ENCODE peak calls at places on chromosomes 11 and 22, in five cellular contexts. W is T-helper 22 cell, J is WTC11, V is RWPE1, Y is T-helper 9 cell. H is an unnamed sample.

GRCh38 chr11:12842933-12843636 is 166.0 kb upstream of the RASSF10 start:
- DNase-seq in J (no peak), V (peak; percentile 24), Y (no peak), W (no peak), H (no peak)

GRCh38 chr22:17137861-17138425 is 16.8 kb upstream of the TMEM121B start:
- DNase-seq in J (no peak), W (no peak), Y (no peak), V (no peak), H (no peak)

GRCh38 chr11:76653674-76654309 is 16.8 kb downstream of the LRRC32 start:
- DNase-seq in V (no peak), W (no peak), Y (no peak), J (peak; percentile 4), H (peak; percentile 66)

GRCh38 chr22:48423481-48423901 is 1404.2 kb downstream of the BRD1 start:
- DNase-seq in W (no peak), Y (no peak), J (no peak), V (no peak), H (peak; percentile 5)

GRCh38 chr11:33002143-33002542 is 13.5 kb upstream of the DEPDC7 start:
- DNase-seq in J (no peak), V (no peak), W (no peak), Y (no peak), H (no peak)

GRCh38 chr22:27105142-27106025 is 448.0 kb downstream of the MIAT start:
- DNase-seq in Y (no peak), J (no peak), V (no peak), W (no peak), H (peak; percentile 84)

GRCh38 chr11:93689166-93689734 is 27.8 kb downstream of the CEP295 start:
- DNase-seq in V (no peak), J (no peak), W (no peak), Y (no peak), H (no peak)

GRCh38 chr11:65560555-65561418 is 2.6 kb upstream of the LTBP3 start:
- DNase-seq in V (no peak), Y (no peak), W (no peak), J (peak; percentile 77), H (peak; percentile 82)

GRCh38 chr11:64208086-64208795 is 1.7 kb downstream of the FERMT3 start:
- DNase-seq in V (no peak), Y (no peak), W (no peak), J (no peak), H (no peak)

GRCh38 chr22:20581503-20582170 is 74.2 kb downstream of the MED15 start:
- DNase-seq in Y (no peak), V (no peak), W (no peak), J (no peak), H (no peak)

GRCh38 chr11:61369372-61370348 is 7.5 kb downstream of the TMEM138 start:
- DNase-seq in Y (no peak), W (no peak), V (peak; percentile 87), J (no peak), H (peak; percentile 86)

GRCh38 chr11:103907136-103907535 is 129.3 kb upstream of the DDI1 start:
- DNase-seq in J (no peak), W (no peak), V (no peak), Y (no peak), H (no peak)

GRCh38 chr11:127815316-127815715 is 772.0 kb downstream of the ETS1 start:
- DNase-seq in Y (no peak), V (no peak), W (no peak), J (no peak), H (no peak)

GRCh38 chr11:69654660-69655478 is 13.9 kb downstream of the CCND1 start:
- DNase-seq in J (no peak), V (no peak), W (no peak), Y (no peak), H (no peak)

GRCh38 chr22:27251563-27251962 is 550.0 kb downstream of the MN1 start:
- DNase-seq in W (no peak), J (no peak), Y (no peak), V (no peak), H (no peak)

GRCh38 chr11:12846766-12847615 is 162.1 kb upstream of the RASSF10 start:
- DNase-seq in Y (no peak), V (no peak), J (no peak), W (no peak), H (no peak)

GRCh38 chr22:41782316-41782715 is 18.2 kb upstream of the CCDC134 start:
- DNase-seq in W (peak; percentile 11), V (no peak), Y (peak; percentile 6), J (no peak), H (no peak)

GRCh38 chr22:25141994-25142620 is 57.6 kb upstream of the CRYBB3 start:
- DNase-seq in J (no peak), V (no peak), Y (no peak), W (no peak), H (no peak)

GRCh38 chr22:32920032-32920628 is 118.6 kb downstream of the TIMP3 start:
- DNase-seq in J (no peak), Y (no peak), V (no peak), W (no peak), H (peak; percentile 61)